ENCODE peak calls at places on chromosomes 13 and 19, in eight cellular contexts. Q is SK-N-SH; E is CD4-positive, CD25-positive, alpha-beta regulatory T cell; X is astrocyte of the cerebellum; R is K562; D is fibroblast of the aortic adventitia; T is tibial artery; W is mesenchymal stem cell. V is an unnamed sample.

GRCh38 chr19:53868091-53868891 is 608 bp downstream of the MYADM start:
- DNase-seq in Q (peak; percentile 67), E (peak; percentile 47), X (no peak), R (peak; percentile 66), D (peak; percentile 61), T (peak; percentile 80), W (peak; percentile 76), V (no peak)

GRCh38 chr13:44117351-44117750 is 237.6 kb downstream of the LACC1 start:
- DNase-seq in Q (no peak), E (no peak), X (peak; percentile 12), R (no peak), D (peak; percentile 44), T (no peak), W (peak; percentile 68), V (no peak)

GRCh38 chr13:44906758-44907157 is 82.5 kb downstream of the NUFIP1 start:
- DNase-seq in Q (no peak), E (no peak), X (peak; percentile 75), R (no peak), D (peak; percentile 91), T (peak; percentile 79), W (peak; percentile 29), V (no peak)

GRCh38 chr19:49833594-49833993 is 15.5 kb downstream of the MED25 start:
- DNase-seq in Q (no peak), E (no peak), X (no peak), R (no peak), D (no peak), T (no peak), W (no peak), V (no peak)

GRCh38 chr13:20159646-20160345 is 1.1 kb downstream of the GJA3 start:
- DNase-seq in Q (no peak), E (no peak), X (no peak), R (no peak), D (no peak), T (no peak), W (no peak), V (no peak)

GRCh38 chr13:42883771-42884170 is 102.4 kb downstream of the FAM216B start:
- DNase-seq in Q (peak; percentile 61), E (no peak), X (no peak), R (no peak), D (peak; percentile 46), T (no peak), W (peak; percentile 80), V (peak; percentile 70)

GRCh38 chr19:51472607-51473006 is 5.7 kb upstream of the CEACAM18 start:
- DNase-seq in Q (no peak), E (no peak), X (no peak), R (no peak), D (no peak), T (no peak), W (no peak), V (no peak)

GRCh38 chr19:49570997-49571676 is 9.2 kb downstream of the NOSIP start:
- DNase-seq in Q (no peak), E (no peak), X (no peak), R (peak; percentile 64), D (no peak), T (no peak), W (no peak), V (no peak)

GRCh38 chr13:38415233-38415632 is 65.6 kb downstream of the UFM1 start:
- DNase-seq in Q (no peak), E (no peak), X (no peak), R (peak; percentile 13), D (no peak), T (no peak), W (no peak), V (no peak)

GRCh38 chr13:108508263-108508662 is 121.1 kb upstream of the MYO16 start:
- DNase-seq in Q (peak; percentile 39), E (no peak), X (peak; percentile 42), R (peak; percentile 27), D (peak; percentile 51), T (no peak), W (peak; percentile 41), V (no peak)

GRCh38 chr13:21031594-21031993 is 29.8 kb downstream of the LATS2 start:
- DNase-seq in Q (no peak), E (no peak), X (no peak), R (no peak), D (no peak), T (no peak), W (no peak), V (no peak)

GRCh38 chr19:1392939-1393530 is 8.3 kb downstream of the GAMT start:
- DNase-seq in Q (no peak), E (no peak), X (no peak), R (no peak), D (no peak), T (no peak), W (no peak), V (no peak)

GRCh38 chr19:1393841-1394240 is 7.5 kb downstream of the GAMT start:
- DNase-seq in Q (no peak), E (no peak), X (no peak), R (no peak), D (no peak), T (no peak), W (no peak), V (no peak)

GRCh38 chr19:1396019-1396767 is 5.1 kb downstream of the GAMT start:
- DNase-seq in Q (no peak), E (no peak), X (no peak), R (peak; percentile 37), D (no peak), T (no peak), W (no peak), V (no peak)

GRCh38 chr19:1395194-1396018 is 5.9 kb downstream of the GAMT start:
- DNase-seq in Q (peak; percentile 40), E (no peak), X (no peak), R (no peak), D (no peak), T (no peak), W (no peak), V (no peak)

DNA sequence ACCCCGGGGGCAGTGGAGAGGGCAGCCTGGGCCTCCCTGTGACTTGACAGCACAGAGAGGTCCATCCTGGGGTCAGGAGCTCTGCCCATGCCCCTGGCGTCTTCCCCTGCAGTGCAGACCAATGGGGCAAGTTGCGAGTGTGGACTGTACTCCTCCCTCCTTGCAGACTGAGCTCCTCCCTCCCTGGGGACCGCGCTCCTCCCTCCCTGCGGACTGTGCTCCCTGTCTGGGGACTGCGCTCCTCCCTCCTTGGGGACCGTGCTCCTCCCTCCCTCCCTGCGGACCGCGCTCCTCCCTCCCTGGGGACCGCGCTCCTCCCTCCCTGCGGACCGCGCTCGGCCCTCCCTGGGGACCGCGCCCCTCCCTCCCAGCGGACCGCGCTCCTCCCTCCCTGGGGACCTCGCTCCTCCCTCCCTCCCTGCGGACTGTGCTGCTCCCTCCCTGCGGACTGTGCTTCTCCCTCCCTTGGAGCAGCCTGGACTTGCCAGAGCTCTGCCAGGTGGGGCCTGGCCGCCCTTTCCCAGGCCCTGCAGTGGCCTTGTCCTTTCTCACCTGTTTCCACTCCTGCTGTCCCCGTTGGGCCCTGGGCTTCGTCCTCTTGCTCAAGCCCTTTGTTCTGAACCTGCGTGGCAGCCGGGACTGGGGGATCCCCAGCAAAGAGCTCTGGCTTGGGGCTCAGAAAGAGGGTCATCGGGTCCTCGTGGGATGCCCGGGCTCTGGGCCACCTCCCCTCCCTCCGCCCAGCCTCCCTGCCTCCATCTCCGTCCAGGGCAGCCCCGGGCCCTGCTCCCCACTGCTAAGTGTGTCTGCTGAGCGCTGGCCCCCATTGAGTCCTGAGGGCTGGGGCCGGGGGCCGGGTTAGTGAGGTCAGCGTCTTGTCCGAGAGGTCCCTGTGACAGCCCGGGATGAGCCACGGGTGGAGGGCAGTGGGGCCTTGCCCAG is 6.8 kb downstream of the GAMT start:
- DNase-seq in Q (no peak), E (no peak), X (no peak), R (peak; percentile 58), D (no peak), T (no peak), W (no peak), V (no peak)
- H3K4me3 ChIP-seq in Q (no peak overlapping the region), E (no peak overlapping the region), X (no peak overlapping the region), R (no peak overlapping the region), D (no peak overlapping the region), T (no peak overlapping the region), W (no peak overlapping the region), V (no peak overlapping the region)

DNA sequence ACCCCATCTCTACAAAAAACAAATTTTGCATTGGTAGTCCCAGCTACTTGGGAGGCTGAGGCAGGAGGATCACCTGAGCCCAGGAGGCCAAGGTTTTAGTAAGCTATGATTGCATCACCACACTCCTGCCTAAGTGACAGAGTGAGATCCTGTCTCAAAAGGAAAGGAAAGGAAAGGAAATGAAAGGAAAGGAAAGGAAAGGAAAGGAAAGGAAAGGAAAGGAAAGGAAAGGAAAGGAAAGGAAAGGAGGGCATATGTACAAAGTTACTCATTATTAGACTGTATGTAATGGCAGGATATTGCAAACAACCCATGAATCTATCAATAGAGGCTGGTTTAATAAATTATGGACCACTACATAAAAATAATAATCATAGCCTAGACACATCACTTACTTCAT is 40.8 kb upstream of the CACNA1A start:
- DNase-seq in Q (no peak), E (no peak), X (no peak), R (no peak), D (no peak), T (no peak), W (no peak), V (no peak)
- H3K4me3 ChIP-seq in Q (no peak overlapping the region), E (no peak overlapping the region), X (no peak overlapping the region), R (no peak overlapping the region), D (no peak overlapping the region), T (no peak overlapping the region), W (no peak overlapping the region), V (no peak overlapping the region)

DNA sequence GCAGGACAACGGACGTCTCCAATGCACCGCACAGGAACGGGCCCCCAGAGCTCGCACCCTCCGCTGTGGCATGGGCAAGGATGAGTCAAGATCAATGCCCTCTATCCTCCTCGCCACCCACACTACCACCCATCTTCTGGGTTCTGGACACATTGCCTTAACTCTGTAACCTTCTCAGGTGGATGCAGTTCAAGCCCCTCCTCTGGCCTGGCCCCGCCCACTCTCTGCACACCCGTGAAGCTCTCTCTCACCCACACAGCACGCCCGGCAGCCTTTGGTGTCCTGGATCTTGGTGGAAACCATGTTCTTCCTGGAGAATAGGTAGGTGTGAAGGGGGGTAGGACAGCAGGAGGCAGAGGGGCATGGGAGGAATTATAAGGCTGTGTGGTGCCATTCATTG is 20.7 kb downstream of the MAP4K1 start:
- DNase-seq in Q (no peak), E (no peak), X (no peak), R (peak; percentile 29), D (no peak), T (no peak), W (no peak), V (no peak)
- H3K4me3 ChIP-seq in Q (no peak overlapping the region), E (no peak overlapping the region), X (no peak overlapping the region), R (peak overlapping the region; percentile 50), D (no peak overlapping the region), T (no peak overlapping the region), W (no peak overlapping the region), V (no peak overlapping the region)

GRCh38 chr19:17688853-17689595 is 870 bp upstream of the UNC13A start:
- DNase-seq in Q (no peak), E (no peak), X (no peak), R (no peak), D (no peak), T (no peak), W (no peak), V (no peak)
- H3K4me3 ChIP-seq in Q (peak overlapping the region; percentile 49), E (no peak overlapping the region), X (no peak overlapping the region), R (no peak overlapping the region), D (no peak overlapping the region), T (no peak overlapping the region), W (no peak overlapping the region), V (no peak overlapping the region)

GRCh38 chr19:27986299-27986698 is 1226.7 kb downstream of the UQCRFS1 start:
- DNase-seq in Q (no peak), E (no peak), X (no peak), R (no peak), D (no peak), T (no peak), W (no peak), V (no peak)
- H3K4me3 ChIP-seq in Q (no peak overlapping the region), E (no peak overlapping the region), X (no peak overlapping the region), R (no peak overlapping the region), D (no peak overlapping the region), T (no peak overlapping the region), W (no peak overlapping the region), V (no peak overlapping the region)